ENCODE peak calls at places on chromosome 3, in six cellular contexts. One of them, this sample, is unnamed.

GRCh38 chr3:180421221-180421620 is 180.7 kb upstream of the TTC14 start:
- DNase-seq in iris pigment epithelial cell: peak
- DNase-seq in NCI-H1092: no peak
- DNase-seq in activated T-cell treated with anti-CD3 and anti-CD28 coated beads for 1 hour: no peak
- DNase-seq in AG08395: no peak
- DNase-seq in naive thymus-derived CD4-positive, alpha-beta T cell: no peak
- DNase-seq in this sample: no peak

GRCh38 chr3:50620420-50620819 is 3.5 kb downstream of the MAPKAPK3 start:
- DNase-seq in NCI-H1092: no peak
- DNase-seq in iris pigment epithelial cell: no peak
- DNase-seq in activated T-cell treated with anti-CD3 and anti-CD28 coated beads for 1 hour: no peak
- DNase-seq in AG08395: no peak
- DNase-seq in naive thymus-derived CD4-positive, alpha-beta T cell: no peak
- DNase-seq in this sample: no peak

GRCh38 chr3:77411990-77412389 is 372.1 kb downstream of the ROBO2 start:
- DNase-seq in AG08395: peak
- DNase-seq in naive thymus-derived CD4-positive, alpha-beta T cell: no peak
- DNase-seq in activated T-cell treated with anti-CD3 and anti-CD28 coated beads for 1 hour: no peak
- DNase-seq in NCI-H1092: no peak
- DNase-seq in iris pigment epithelial cell: peak
- DNase-seq in this sample: peak

GRCh38 chr3:180705619-180706018 is 26.3 kb upstream of the CCDC39 start:
- DNase-seq in AG08395: no peak
- DNase-seq in iris pigment epithelial cell: no peak
- DNase-seq in activated T-cell treated with anti-CD3 and anti-CD28 coated beads for 1 hour: no peak
- DNase-seq in naive thymus-derived CD4-positive, alpha-beta T cell: no peak
- DNase-seq in NCI-H1092: no peak
- DNase-seq in this sample: no peak

GRCh38 chr3:13135811-13136321 is 62.6 kb upstream of the IQSEC1 start:
- DNase-seq in naive thymus-derived CD4-positive, alpha-beta T cell: no peak
- DNase-seq in NCI-H1092: no peak
- DNase-seq in AG08395: no peak
- DNase-seq in activated T-cell treated with anti-CD3 and anti-CD28 coated beads for 1 hour: no peak
- DNase-seq in iris pigment epithelial cell: no peak
- DNase-seq in this sample: no peak

GRCh38 chr3:181855825-181856224 is 144.1 kb downstream of the SOX2 start:
- DNase-seq in naive thymus-derived CD4-positive, alpha-beta T cell: no peak
- DNase-seq in NCI-H1092: no peak
- DNase-seq in activated T-cell treated with anti-CD3 and anti-CD28 coated beads for 1 hour: no peak
- DNase-seq in iris pigment epithelial cell: no peak
- DNase-seq in AG08395: no peak
- DNase-seq in this sample: no peak

GRCh38 chr3:4543110-4543509 is 50.0 kb downstream of the ITPR1 start:
- DNase-seq in iris pigment epithelial cell: no peak
- DNase-seq in naive thymus-derived CD4-positive, alpha-beta T cell: no peak
- DNase-seq in activated T-cell treated with anti-CD3 and anti-CD28 coated beads for 1 hour: no peak
- DNase-seq in AG08395: no peak
- DNase-seq in NCI-H1092: no peak
- DNase-seq in this sample: no peak

GRCh38 chr3:182795383-182795782 is 2.1 kb downstream of the ATP11B start:
- DNase-seq in AG08395: no peak
- DNase-seq in activated T-cell treated with anti-CD3 and anti-CD28 coated beads for 1 hour: peak
- DNase-seq in naive thymus-derived CD4-positive, alpha-beta T cell: peak
- DNase-seq in NCI-H1092: no peak
- DNase-seq in iris pigment epithelial cell: peak
- DNase-seq in this sample: peak

GRCh38 chr3:3281024-3281423 is 101.5 kb upstream of the CRBN start:
- DNase-seq in iris pigment epithelial cell: no peak
- DNase-seq in activated T-cell treated with anti-CD3 and anti-CD28 coated beads for 1 hour: no peak
- DNase-seq in AG08395: no peak
- DNase-seq in NCI-H1092: no peak
- DNase-seq in naive thymus-derived CD4-positive, alpha-beta T cell: no peak
- DNase-seq in this sample: no peak

This sample was measured in M059J.